ENCODE peak calls at places on chromosomes 2 and 18, in four cellular contexts. A is ovary, O is AG04450, Q is mammary epithelial cell. C is an unnamed sample.

GRCh38 chr2:96414161-96414713 is 78.7 kb downstream of the NCAPH start:
- DNase-seq in A (no peak), O (no peak), Q (no peak), C (no peak)

GRCh38 chr2:231696004-231696367 is 12.3 kb upstream of the PTMA start:
- DNase-seq in A (no peak), O (no peak), Q (no peak), C (peak)

GRCh38 chr2:120934221-120934639 is 198.6 kb downstream of the GLI2 start:
- DNase-seq in A (no peak), O (no peak), Q (no peak), C (no peak)

GRCh38 chr2:147250652-147251356 is 594.0 kb upstream of the ACVR2A start:
- DNase-seq in A (no peak), O (no peak), Q (no peak), C (no peak)

GRCh38 chr2:189113963-189114362 is 65.6 kb downstream of the COL5A2 start:
- DNase-seq in A (no peak), O (no peak), Q (no peak), C (no peak)

GRCh38 chr2:35783723-35784122 is 571.9 kb upstream of the CRIM1 start:
- DNase-seq in A (no peak), O (no peak), Q (no peak), C (no peak)

GRCh38 chr2:174442546-174443510 is 44.0 kb downstream of the GPR155 start:
- DNase-seq in A (no peak), O (peak), Q (peak), C (no peak)

GRCh38 chr18:77140439-77141109 is 8.0 kb upstream of the MBP start:
- DNase-seq in A (no peak), O (no peak), Q (no peak), C (no peak)

DNA sequence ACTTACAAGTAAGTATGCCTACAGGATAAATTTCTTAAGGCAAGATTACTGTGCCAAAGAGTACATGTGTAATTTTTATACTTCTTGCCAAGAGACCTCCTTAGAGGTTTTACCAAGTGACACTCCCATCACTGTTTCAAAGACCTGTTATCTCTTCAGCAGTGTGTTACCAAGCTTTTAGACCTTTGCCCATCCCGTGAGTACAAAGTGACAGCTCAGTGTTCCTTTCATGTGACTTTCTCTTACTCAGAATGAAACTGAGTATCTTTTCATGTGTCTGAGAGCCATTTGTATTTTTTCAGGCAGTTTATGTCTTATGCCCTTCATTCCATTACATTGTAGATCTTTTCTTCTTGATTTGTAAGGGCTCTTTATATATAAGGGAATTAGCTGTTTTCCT is 287.5 kb upstream of the SALL3 start:
- DNase-seq in A (no peak), O (no peak), Q (no peak), C (no peak)
- H3K4me3 ChIP-seq in A (no peak), O (no peak), Q (no peak), C (no peak)

GRCh38 chr2:9813312-9814128 is 29.8 kb upstream of the TAF1B start:
- DNase-seq in A (peak), O (no peak), Q (peak), C (peak)

GRCh38 chr2:9818097-9818496 is 25.2 kb upstream of the TAF1B start:
- DNase-seq in A (no peak), O (no peak), Q (peak), C (no peak)

GRCh38 chr2:9814129-9814868 is 29.0 kb upstream of the TAF1B start:
- DNase-seq in A (no peak), O (no peak), Q (no peak), C (no peak)

GRCh38 chr2:9815076-9815475 is 28.2 kb upstream of the TAF1B start:
- DNase-seq in A (no peak), O (no peak), Q (no peak), C (no peak)

DNA sequence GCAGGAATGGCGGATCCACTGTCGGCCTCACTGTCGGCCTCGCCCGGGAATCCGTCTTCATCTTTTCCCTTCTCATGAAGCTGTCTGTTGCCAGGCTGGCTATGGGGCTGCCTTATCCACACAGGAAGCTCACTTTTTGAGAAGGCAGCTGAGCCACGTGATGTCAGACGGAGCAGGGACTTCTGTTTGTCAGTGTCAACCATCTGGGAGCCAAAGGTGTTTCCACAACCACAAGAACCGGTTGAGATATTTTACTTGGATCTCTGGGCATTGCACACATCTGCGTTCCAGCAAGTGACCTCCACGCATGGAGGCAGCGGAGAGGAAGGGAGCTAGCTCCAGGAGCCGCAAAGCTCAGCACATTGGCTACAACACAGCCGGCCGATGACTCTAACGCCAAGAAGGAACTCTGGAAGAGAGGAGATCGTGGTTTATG is 27.4 kb upstream of the TAF1B start:
- DNase-seq in A (no peak), O (no peak), Q (no peak), C (no peak)
- H3K4me3 ChIP-seq in A (no peak), O (no peak), Q (no peak), C (no peak)

GRCh38 chr2:196380098-196380497 is 208.7 kb upstream of the STK17B start:
- DNase-seq in A (no peak), O (no peak), Q (no peak), C (no peak)

GRCh38 chr2:196381464-196381863 is 210.1 kb upstream of the STK17B start:
- DNase-seq in A (no peak), O (no peak), Q (no peak), C (no peak)

GRCh38 chr2:196376984-196377877 is 205.9 kb upstream of the STK17B start:
- DNase-seq in A (no peak), O (no peak), Q (peak), C (no peak)

GRCh38 chr2:196380575-196380974 is 209.2 kb upstream of the STK17B start:
- DNase-seq in A (no peak), O (no peak), Q (no peak), C (no peak)

DNA sequence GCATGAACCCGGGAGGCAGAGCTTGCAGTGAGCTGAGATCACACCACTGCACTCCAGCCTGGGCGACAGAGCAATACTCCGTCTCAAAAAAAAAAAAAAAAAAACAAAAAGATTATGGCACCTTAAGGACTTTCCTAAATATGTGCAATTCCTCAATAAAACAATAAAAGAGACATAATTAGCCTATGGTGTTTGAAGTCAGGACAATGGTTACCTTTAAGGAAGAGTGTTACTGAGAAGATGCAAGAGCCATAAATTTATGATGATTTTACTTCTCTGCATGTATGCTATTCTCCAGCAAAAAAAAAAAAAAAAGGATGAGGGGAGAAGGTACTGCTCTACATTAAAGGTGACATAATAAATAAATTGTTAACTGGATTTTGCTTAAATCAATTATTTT is 208.2 kb upstream of the STK17B start:
- DNase-seq in A (no peak), O (no peak), Q (no peak), C (no peak)
- H3K4me3 ChIP-seq in A (no peak), O (no peak), Q (no peak), C (no peak)

GRCh38 chr2:40317756-40318155 is 134.1 kb downstream of the SLC8A1 start:
- DNase-seq in A (no peak), O (no peak), Q (no peak), C (no peak)

GRCh38 chr2:40321224-40321623 is 130.7 kb downstream of the SLC8A1 start:
- DNase-seq in A (no peak), O (no peak), Q (no peak), C (no peak)

GRCh38 chr2:40316631-40317030 is 135.3 kb downstream of the SLC8A1 start:
- DNase-seq in A (no peak), O (no peak), Q (peak), C (no peak)

GRCh38 chr2:40317047-40317446 is 134.8 kb downstream of the SLC8A1 start:
- DNase-seq in A (no peak), O (no peak), Q (peak), C (no peak)

GRCh38 chr2:40318931-40319330 is 133.0 kb downstream of the SLC8A1 start:
- DNase-seq in A (no peak), O (no peak), Q (no peak), C (no peak)
- H3K4me3 ChIP-seq in A (no peak), O (no peak), Q (no peak), C (no peak)

DNA sequence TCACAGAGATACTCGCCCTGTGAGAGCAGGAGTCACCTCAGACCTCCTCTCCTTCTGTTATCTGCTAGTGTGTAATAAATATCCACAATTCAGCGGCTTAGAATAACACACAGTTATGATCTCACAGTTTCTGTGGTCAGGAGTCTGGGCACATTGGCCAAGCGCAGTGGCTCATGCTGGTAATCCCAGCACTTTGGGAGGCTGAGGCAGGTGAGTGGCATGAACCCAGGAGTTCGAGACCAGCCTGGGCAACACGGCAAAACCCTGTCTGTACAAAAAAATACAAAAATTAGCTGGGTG is 77.8 kb downstream of the LRRFIP1 start:
- DNase-seq in A (no peak), O (no peak), Q (peak), C (no peak)
- H3K4me3 ChIP-seq in A (no peak), O (no peak), Q (no peak), C (no peak)

GRCh38 chr2:68769586-68770270 is 35.1 kb downstream of the ARHGAP25 start:
- DNase-seq in A (no peak), O (no peak), Q (peak), C (no peak)

GRCh38 chr2:68768461-68768860 is 33.9 kb downstream of the ARHGAP25 start:
- DNase-seq in A (no peak), O (no peak), Q (no peak), C (no peak)

GRCh38 chr2:68770271-68771111 is 35.9 kb downstream of the ARHGAP25 start:
- DNase-seq in A (no peak), O (no peak), Q (peak), C (no peak)

GRCh38 chr2:68767996-68768395 is 33.4 kb downstream of the ARHGAP25 start:
- DNase-seq in A (no peak), O (no peak), Q (no peak), C (no peak)

GRCh38 chr2:68768951-68769350 is 34.3 kb downstream of the ARHGAP25 start:
- DNase-seq in A (no peak), O (no peak), Q (no peak), C (no peak)
- H3K4me3 ChIP-seq in A (no peak), O (no peak), Q (no peak), C (no peak)

GRCh38 chr2:197308635-197309368 is 1.8 kb downstream of the ANKRD44 start:
- DNase-seq in A (no peak), O (no peak), Q (no peak), C (no peak)

GRCh38 chr2:197311521-197312033 is 997 bp upstream of the ANKRD44 start:
- DNase-seq in A (no peak), O (no peak), Q (no peak), C (no peak)

GRCh38 chr2:197310940-197311485 is 433 bp upstream of the ANKRD44 start:
- DNase-seq in A (no peak), O (no peak), Q (no peak), C (no peak)

GRCh38 chr2:197309369-197310231 is 980 bp downstream of the ANKRD44 start:
- DNase-seq in A (peak), O (no peak), Q (no peak), C (peak)

GRCh38 chr2:197310271-197310939 is at the start of gene ANKRD44:
- DNase-seq in A (peak), O (peak), Q (peak), C (peak)
- H3K4me3 ChIP-seq in A (peak), O (peak), Q (peak), C (peak)

DNA sequence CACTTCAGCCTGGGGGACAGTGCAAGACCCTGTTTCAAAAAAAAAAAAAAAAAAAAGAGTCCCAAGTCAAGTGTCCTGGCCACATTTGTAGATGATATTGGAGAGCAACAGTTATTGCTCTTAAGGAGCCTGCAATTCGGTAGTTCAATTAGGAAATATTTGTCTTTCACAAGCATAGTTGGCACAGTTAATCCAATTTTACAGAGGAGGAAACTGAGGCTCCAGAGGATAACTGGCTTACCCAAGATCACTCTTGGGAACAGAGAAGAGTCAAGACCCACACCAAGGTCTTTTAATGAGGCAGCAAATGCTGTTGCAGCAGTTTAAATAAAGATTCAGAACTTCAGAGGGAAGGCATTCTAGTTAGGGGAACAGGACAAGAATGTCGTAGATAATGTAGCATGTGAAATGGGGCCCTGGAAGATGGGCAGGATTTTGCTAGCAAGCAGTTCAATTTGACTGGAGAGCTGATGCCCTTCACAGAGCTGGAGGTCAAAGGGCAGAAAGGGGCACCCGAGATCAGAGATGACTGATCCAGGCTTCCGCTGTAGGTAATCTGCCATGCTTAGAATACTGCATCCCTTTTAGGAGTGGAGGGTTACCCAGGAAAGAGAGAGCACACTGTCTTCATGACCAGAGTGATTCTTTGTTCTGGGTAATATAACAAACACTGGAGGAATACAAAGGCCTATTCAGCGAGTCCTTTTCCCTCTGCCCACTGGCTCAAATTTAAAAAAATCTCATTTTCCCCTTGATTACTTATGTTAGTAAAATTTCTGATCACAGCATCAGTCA is 3.0 kb downstream of the NPC1 start:
- DNase-seq in A (no peak), O (no peak), Q (no peak), C (no peak)
- H3K4me3 ChIP-seq in A (no peak), O (no peak), Q (peak), C (no peak)

DNA sequence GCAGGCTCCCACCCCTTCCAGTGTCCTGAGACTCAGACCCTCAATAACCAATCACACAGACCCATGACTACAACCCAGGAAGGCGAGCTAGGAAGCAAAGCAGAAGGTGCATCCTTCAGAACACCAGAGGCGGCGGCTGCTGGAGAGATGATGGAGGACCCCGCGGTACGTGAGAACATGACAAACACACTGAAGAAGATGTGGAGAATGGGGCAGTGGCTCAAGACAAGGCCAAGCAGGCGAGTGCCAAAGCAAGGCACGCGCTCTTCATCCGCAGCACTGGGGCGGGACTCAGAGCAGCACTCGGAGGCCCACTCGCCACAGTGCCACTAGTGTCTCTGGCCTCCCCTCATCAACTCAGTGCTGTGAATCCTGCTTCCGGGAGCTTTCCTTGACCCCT is 13.7 kb downstream of the ERFE start:
- DNase-seq in A (no peak), O (no peak), Q (no peak), C (no peak)
- H3K4me3 ChIP-seq in A (no peak), O (no peak), Q (no peak), C (no peak)